ENCODE peak calls at places on chromosomes 4 and X, in five cellular contexts. X is fibroblast of the aortic adventitia; Z is NCI-H2081; T is stimulated activated CD8-positive, alpha-beta memory T cell treated with anti-CD3 and anti-CD28 coated beads, Interleukin-15, amount 100 ng/mL, for 4 hours; M is NCI-H2171 treated with DMSO at 0.1 percent for 48 hours. V is an unnamed sample.

GRCh38 chr4:85837334-85837733 is 362.4 kb downstream of the ARHGAP24 start:
- DNase-seq in X (no peak), Z (no peak), T (no peak), M (no peak), V (no peak)

GRCh38 chr4:15327311-15328298 is 100.2 kb upstream of the C1QTNF7 start:
- DNase-seq in X (peak; percentile 63), Z (no peak), T (no peak), M (no peak), V (no peak)

GRCh38 chr4:73312967-73313366 is 54.4 kb upstream of the ANKRD17 start:
- DNase-seq in X (no peak), Z (no peak), T (no peak), M (no peak), V (no peak)

GRCh38 chr4:60590116-60590515 is 610.0 kb upstream of the ADGRL3 start:
- DNase-seq in X (no peak), Z (no peak), T (no peak), M (no peak), V (no peak)

GRCh38 chr4:36358173-36358572 is 76.8 kb downstream of the DTHD1 start:
- DNase-seq in X (no peak), Z (no peak), T (no peak), M (no peak), V (no peak)

GRCh38 chr4:108303488-108304177 is 134.9 kb upstream of the LEF1 start:
- DNase-seq in X (no peak), Z (no peak), T (no peak), M (no peak), V (no peak)

GRCh38 chr4:145736241-145736831 is 56.4 kb downstream of the C4orf51 start:
- DNase-seq in X (peak; percentile 93), Z (peak; percentile 45), T (no peak), M (no peak), V (no peak)

GRCh38 chrX:43493751-43494150 is 162.3 kb upstream of the MAOA start:
- DNase-seq in X (no peak), Z (no peak), T (no peak), M (peak; percentile 0), V (no peak)

GRCh38 chr4:89619230-89619962 is 217.6 kb downstream of the SNCA start:
- DNase-seq in X (no peak), Z (no peak), T (no peak), M (no peak), V (no peak)

GRCh38 chr4:47010347-47011188 is 17.2 kb upstream of the GABRA4 start:
- DNase-seq in X (no peak), Z (no peak), T (no peak), M (no peak), V (no peak)

GRCh38 chr4:80073362-80074008 is 456 bp upstream of the ANTXR2 start:
- DNase-seq in X (no peak), Z (no peak), T (no peak), M (no peak), V (no peak)

GRCh38 chrX:38282044-38282443 is 45.3 kb downstream of the RPGR start:
- DNase-seq in X (peak; percentile 50), Z (no peak), T (no peak), M (no peak), V (no peak)

GRCh38 chrX:1463581-1464281 is 11.0 kb upstream of the ASMTL start:
- DNase-seq in X (no peak), Z (no peak), T (no peak), M (no peak), V (no peak)

GRCh38 chr4:41285202-41285876 is 28.6 kb downstream of the UCHL1 start:
- DNase-seq in X (peak; percentile 5), Z (no peak), T (no peak), M (no peak), V (no peak)

GRCh38 chr4:177557416-177557815 is 115.2 kb upstream of the AGA start:
- DNase-seq in X (no peak), Z (no peak), T (no peak), M (no peak), V (no peak)

GRCh38 chr4:60805500-60806313 is 394.4 kb upstream of the ADGRL3 start:
- DNase-seq in X (peak; percentile 39), Z (peak; percentile 57), T (no peak), M (no peak), V (no peak)

GRCh38 chrX:54695816-54696487 is 102.1 kb downstream of the ITIH6 start:
- DNase-seq in X (no peak), Z (no peak), T (no peak), M (no peak), V (no peak)